ENCODE peak calls at places on chromosomes 4 and X, in five cellular contexts. G, O, S, J and F are unnamed samples.

GRCh38 chr4:47561331-47561730 is 76.3 kb downstream of the ATP10D start:
- DNase-seq in G (no peak), O (peak), S (no peak), J (no peak), F (peak)

GRCh38 chr4:159224412-159224811 is 121.5 kb downstream of the RAPGEF2 start:
- DNase-seq in G (no peak), O (no peak), S (no peak), J (no peak), F (peak)

GRCh38 chr4:7170012-7170411 is 22.3 kb upstream of the SORCS2 start:
- DNase-seq in G (no peak), O (no peak), S (no peak), J (no peak), F (no peak)

GRCh38 chr4:48078862-48079655 is 55.0 kb downstream of the TXK start:
- DNase-seq in G (no peak), O (no peak), S (no peak), J (peak), F (no peak)

GRCh38 chrX:112450810-112451209 is 228.9 kb downstream of the LHFPL1 start:
- DNase-seq in G (no peak), O (no peak), S (no peak), J (no peak), F (no peak)

GRCh38 chrX:40130207-40130606 is 32.4 kb upstream of the BCOR start:
- DNase-seq in G (no peak), O (no peak), S (no peak), J (peak), F (no peak)

GRCh38 chr4:72394264-72394663 is 174.8 kb downstream of the ADAMTS3 start:
- DNase-seq in G (no peak), O (no peak), S (no peak), J (no peak), F (no peak)

GRCh38 chr4:157992038-157992706 is 180.7 kb downstream of the GASK1B start:
- DNase-seq in G (no peak), O (peak), S (peak), J (peak), F (peak)

GRCh38 chr4:2047031-2047660 is 12.0 kb upstream of the NAT8L start:
- DNase-seq in G (no peak), O (no peak), S (no peak), J (no peak), F (no peak)

GRCh38 chr4:141036786-141037185 is 96.5 kb downstream of the RNF150 start:
- DNase-seq in G (no peak), O (no peak), S (no peak), J (no peak), F (no peak)

GRCh38 chr4:17816142-17816541 is 5.4 kb downstream of the NCAPG start:
- DNase-seq in G (no peak), O (no peak), S (no peak), J (no peak), F (no peak)

GRCh38 chr4:37793562-37793961 is 32.9 kb upstream of the PGM2 start:
- DNase-seq in G (no peak), O (no peak), S (peak), J (peak), F (peak)

GRCh38 chr4:139922625-139923024 is 231.4 kb downstream of the MAML3 start:
- DNase-seq in G (no peak), O (peak), S (no peak), J (no peak), F (no peak)

GRCh38 chrX:63283331-63283730 is 67.8 kb downstream of the SPIN4 start:
- DNase-seq in G (no peak), O (no peak), S (no peak), J (no peak), F (no peak)

GRCh38 chrX:72258174-72258573 is 18.9 kb downstream of the RPS4X start:
- DNase-seq in G (no peak), O (no peak), S (no peak), J (peak), F (no peak)

GRCh38 chrX:9464435-9465371 is at the start of gene TBL1X:
- DNase-seq in G (peak), O (peak), S (peak), J (no peak), F (no peak)

GRCh38 chrX:9467181-9467580 is 2.3 kb downstream of the TBL1X start:
- DNase-seq in G (no peak), O (no peak), S (no peak), J (no peak), F (no peak)

GRCh38 chrX:9466711-9467110 is 1.9 kb downstream of the TBL1X start:
- DNase-seq in G (no peak), O (no peak), S (peak), J (no peak), F (no peak)

GRCh38 chrX:9465380-9466114 is 689 bp downstream of the TBL1X start:
- DNase-seq in G (peak), O (peak), S (peak), J (no peak), F (no peak)

DNA sequence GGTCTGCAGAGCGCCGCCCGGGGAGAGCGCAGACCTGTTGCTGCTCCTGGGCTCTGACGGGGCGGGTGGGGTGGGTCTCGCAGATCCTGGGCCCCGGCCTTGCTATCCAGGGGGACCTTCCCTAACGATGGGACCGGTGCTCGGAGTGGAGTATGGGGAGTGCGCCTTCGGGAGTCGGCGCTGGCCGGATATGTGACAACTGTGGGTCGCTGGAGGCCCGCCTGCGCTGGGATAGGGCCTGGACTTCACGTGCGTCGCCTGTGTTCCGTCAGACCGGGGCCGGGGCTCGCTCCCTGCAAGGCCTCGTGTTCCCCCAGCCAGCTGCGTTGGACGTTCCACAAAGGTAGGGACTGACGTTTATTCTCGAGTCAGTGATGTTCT is 1.2 kb downstream of the TBL1X start:
- DNase-seq in G (peak), O (peak), S (peak), J (no peak), F (no peak)
- H3K27ac ChIP-seq in G (peak), O (peak), S (peak), J (no peak), F (no peak)

GRCh38 chrX:99348256-99348655 is 1061.8 kb downstream of the PCDH19 start:
- DNase-seq in G (no peak), O (no peak), S (no peak), J (no peak), F (no peak)

DNA sequence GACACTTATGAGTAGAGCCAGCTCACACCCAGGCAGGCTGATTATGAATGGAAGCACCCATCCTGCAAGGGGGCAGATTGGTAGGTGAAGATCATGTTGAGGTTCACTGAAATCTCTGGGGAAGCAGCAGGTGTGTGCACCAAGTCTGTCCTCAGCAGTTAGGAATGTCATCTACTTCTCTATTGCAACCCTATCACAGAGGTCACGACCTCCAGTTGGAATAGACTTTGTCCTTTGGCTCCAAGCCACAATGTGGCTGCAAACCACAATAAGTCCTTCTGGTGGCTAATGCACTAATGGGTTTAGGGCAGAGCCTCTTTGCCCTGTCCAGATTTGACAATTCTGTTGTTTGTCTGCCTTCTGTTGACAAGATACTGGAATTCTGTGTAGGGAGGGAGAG is 1056.7 kb downstream of the PCDH19 start:
- DNase-seq in G (peak), O (no peak), S (no peak), J (no peak), F (no peak)
- H3K27ac ChIP-seq in G (no peak), O (no peak), S (no peak), J (no peak), F (no peak)

DNA sequence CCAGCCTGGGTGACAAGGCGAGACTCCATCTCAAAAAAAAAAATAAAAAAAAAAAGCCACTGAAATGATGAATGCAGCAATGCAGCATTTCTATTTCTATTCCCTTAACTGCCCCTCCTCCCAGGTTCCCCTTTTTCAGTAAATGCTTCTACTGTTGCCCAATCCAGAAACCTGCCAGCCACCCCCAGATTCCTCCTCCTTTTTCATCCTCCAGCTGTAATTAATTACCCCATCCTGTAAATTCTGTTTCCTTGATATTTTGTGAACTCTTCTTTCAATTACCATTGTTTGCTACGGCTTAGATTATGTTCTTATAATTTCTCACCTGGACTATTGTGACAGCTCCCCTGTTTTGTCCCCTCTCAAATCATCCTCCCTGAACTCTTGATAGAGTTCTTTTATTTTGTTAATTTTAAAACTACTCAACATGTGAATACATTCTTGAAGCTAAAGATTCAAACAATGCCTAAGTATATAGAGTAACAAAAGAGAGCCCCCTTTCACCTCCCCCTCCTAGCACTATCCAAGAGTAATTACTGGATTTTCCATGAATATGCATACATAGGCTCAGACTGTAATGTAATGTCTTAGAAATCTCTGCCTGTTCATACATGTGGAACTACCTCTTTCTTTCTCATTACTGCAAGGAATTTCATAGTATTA is 140.6 kb upstream of the GPC4 start:
- DNase-seq in G (no peak), O (no peak), S (no peak), J (no peak), F (no peak)
- H3K27ac ChIP-seq in G (no peak), O (no peak), S (no peak), J (no peak), F (no peak)

GRCh38 chr4:108649863-108650211 is 562 bp upstream of the OSTC start:
- DNase-seq in G (no peak), O (no peak), S (no peak), J (no peak), F (no peak)

GRCh38 chr4:108646706-108647105 is 3.7 kb upstream of the OSTC start:
- DNase-seq in G (no peak), O (no peak), S (no peak), J (no peak), F (no peak)

GRCh38 chr4:108650212-108651067 is at the start of gene OSTC:
- DNase-seq in G (peak), O (peak), S (peak), J (peak), F (peak)

DNA sequence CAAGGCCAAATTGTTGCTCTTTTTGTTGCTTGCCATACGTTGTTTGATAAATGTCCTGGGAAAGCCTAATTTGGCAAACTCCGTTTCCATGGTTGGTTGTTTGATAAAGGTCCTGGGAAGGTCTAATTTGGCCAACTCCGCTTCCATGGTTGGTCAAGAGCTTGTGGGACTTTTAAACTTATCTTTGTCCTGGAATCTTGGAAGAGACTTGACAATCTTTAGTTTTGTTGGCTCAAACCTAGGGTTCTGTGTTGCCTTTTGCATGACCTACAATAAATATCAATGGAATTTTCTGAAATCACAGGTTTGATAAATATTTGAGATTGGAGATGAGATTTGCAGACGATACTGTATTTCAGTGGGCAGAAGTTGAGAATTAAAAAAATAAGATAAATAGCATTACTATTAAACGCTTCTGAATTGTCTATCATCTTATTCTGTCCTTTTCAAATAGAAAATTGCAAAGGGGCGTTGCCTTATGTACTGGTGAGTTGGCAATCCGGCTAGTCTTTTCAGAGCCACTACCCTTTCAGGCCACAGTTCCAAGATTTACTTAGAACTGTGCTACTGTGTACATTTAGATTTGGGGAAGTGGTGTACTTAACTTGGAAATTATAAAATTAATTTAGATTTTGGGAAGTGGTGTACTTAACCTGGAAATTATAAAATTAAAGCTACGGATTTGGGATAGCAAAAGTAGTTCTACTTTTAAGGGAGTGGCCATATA is 832 bp downstream of the OSTC start:
- DNase-seq in G (no peak), O (no peak), S (no peak), J (peak), F (peak)
- H3K27ac ChIP-seq in G (peak), O (peak), S (peak), J (peak), F (peak)

GRCh38 chr4:122827899-122828601 is 1.4 kb downstream of the FGF2 start:
- DNase-seq in G (no peak), O (no peak), S (peak), J (peak), F (peak)
- H3K27ac ChIP-seq in G (no peak), O (no peak), S (no peak), J (peak), F (peak)

DNA sequence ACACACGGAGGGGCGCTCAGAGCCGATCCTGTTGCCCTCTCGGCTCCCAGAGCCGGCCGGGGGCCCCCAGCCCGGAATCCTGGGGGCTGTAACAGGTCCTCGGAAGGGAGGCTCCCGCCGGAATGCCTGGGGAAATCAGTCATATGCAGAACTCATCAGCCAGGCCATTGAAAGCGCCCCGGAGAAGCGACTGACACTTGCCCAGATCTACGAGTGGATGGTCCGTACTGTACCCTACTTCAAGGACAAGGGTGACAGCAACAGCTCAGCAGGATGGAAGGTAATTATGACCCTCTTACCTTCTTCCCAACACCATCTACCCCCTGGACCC is 1.0 kb downstream of the FOXO4 start:
- DNase-seq in G (peak), O (no peak), S (no peak), J (no peak), F (no peak)
- H3K27ac ChIP-seq in G (no peak), O (no peak), S (peak), J (no peak), F (peak)

GRCh38 chr4:243407-243806 is 61.9 kb downstream of the ZNF732 start:
- DNase-seq in G (no peak), O (no peak), S (no peak), J (no peak), F (no peak)

GRCh38 chr4:244471-244870 is 60.8 kb downstream of the ZNF732 start:
- DNase-seq in G (peak), O (no peak), S (peak), J (peak), F (peak)

GRCh38 chr4:242121-242848 is 63.0 kb downstream of the ZNF732 start:
- DNase-seq in G (peak), O (peak), S (peak), J (peak), F (peak)
- H3K27ac ChIP-seq in G (no peak), O (peak), S (no peak), J (no peak), F (peak)